ENCODE peak calls at places on chromosome 7, in ten cellular contexts. One of them, this sample, is unnamed.

GRCh38 chr7:80154656-80155325 is 20.2 kb downstream of the GNAI1 start:
- DNase-seq in A549: no peak
- DNase-seq in thyroid gland: no peak
- DNase-seq in HCT116: no peak
- DNase-seq in NB4: no peak
- DNase-seq in tibial nerve: no peak
- DNase-seq in right lobe of liver: no peak
- DNase-seq in uterus: no peak
- DNase-seq in transverse colon: no peak
- DNase-seq in endothelial cell of umbilical vein: peak; percentile 50
- DNase-seq in this sample: no peak

GRCh38 chr7:135981958-135982646 is 4.9 kb upstream of the MTPN start:
- DNase-seq in HCT116: no peak
- DNase-seq in right lobe of liver: no peak
- DNase-seq in thyroid gland: no peak
- DNase-seq in transverse colon: no peak
- DNase-seq in uterus: no peak
- DNase-seq in tibial nerve: no peak
- DNase-seq in A549: no peak
- DNase-seq in NB4: no peak
- DNase-seq in endothelial cell of umbilical vein: no peak
- DNase-seq in this sample: no peak

GRCh38 chr7:7641129-7641663 is 644 bp downstream of the UMAD1 start:
- DNase-seq in A549: no peak
- DNase-seq in NB4: no peak
- DNase-seq in tibial nerve: no peak
- DNase-seq in endothelial cell of umbilical vein: no peak
- DNase-seq in HCT116: peak; percentile 15
- DNase-seq in right lobe of liver: no peak
- DNase-seq in transverse colon: peak; percentile 11
- DNase-seq in thyroid gland: peak; percentile 6
- DNase-seq in uterus: no peak
- DNase-seq in this sample: no peak

GRCh38 chr7:90592036-90592435 is 4.1 kb upstream of the CDK14 start:
- DNase-seq in tibial nerve: no peak
- DNase-seq in transverse colon: no peak
- DNase-seq in endothelial cell of umbilical vein: peak; percentile 3
- DNase-seq in right lobe of liver: no peak
- DNase-seq in thyroid gland: no peak
- DNase-seq in HCT116: no peak
- DNase-seq in NB4: no peak
- DNase-seq in uterus: no peak
- DNase-seq in A549: no peak
- DNase-seq in this sample: no peak

GRCh38 chr7:131425992-131426391 is 98.3 kb downstream of the MKLN1 start:
- DNase-seq in tibial nerve: no peak
- DNase-seq in A549: no peak
- DNase-seq in uterus: no peak
- DNase-seq in right lobe of liver: no peak
- DNase-seq in NB4: no peak
- DNase-seq in thyroid gland: no peak
- DNase-seq in HCT116: no peak
- DNase-seq in transverse colon: no peak
- DNase-seq in endothelial cell of umbilical vein: no peak
- DNase-seq in this sample: no peak

GRCh38 chr7:4797858-4798705 is 22.7 kb downstream of the AP5Z1 start:
- DNase-seq in endothelial cell of umbilical vein: peak; percentile 30
- DNase-seq in HCT116: peak; percentile 16
- DNase-seq in transverse colon: peak; percentile 42
- DNase-seq in tibial nerve: peak; percentile 29
- DNase-seq in NB4: peak; percentile 74
- DNase-seq in right lobe of liver: peak; percentile 65
- DNase-seq in thyroid gland: peak; percentile 32
- DNase-seq in A549: peak; percentile 63
- DNase-seq in uterus: peak; percentile 63
- DNase-seq in this sample: no peak

GRCh38 chr7:42414961-42415505 is 178.0 kb upstream of the GLI3 start:
- DNase-seq in uterus: no peak
- DNase-seq in HCT116: no peak
- DNase-seq in thyroid gland: no peak
- DNase-seq in endothelial cell of umbilical vein: no peak
- DNase-seq in tibial nerve: no peak
- DNase-seq in NB4: no peak
- DNase-seq in right lobe of liver: no peak
- DNase-seq in transverse colon: no peak
- DNase-seq in A549: no peak
- DNase-seq in this sample: no peak

GRCh38 chr7:21898265-21898930 is 47.3 kb downstream of the CDCA7L start:
- DNase-seq in A549: no peak
- DNase-seq in thyroid gland: no peak
- DNase-seq in endothelial cell of umbilical vein: no peak
- DNase-seq in HCT116: no peak
- DNase-seq in tibial nerve: no peak
- DNase-seq in NB4: peak; percentile 69
- DNase-seq in uterus: no peak
- DNase-seq in right lobe of liver: no peak
- DNase-seq in transverse colon: no peak
- DNase-seq in this sample: no peak

GRCh38 chr7:80499350-80499955 is 12.4 kb downstream of the GNAT3 start:
- DNase-seq in HCT116: peak; percentile 87
- DNase-seq in A549: peak; percentile 81
- DNase-seq in uterus: peak; percentile 14
- DNase-seq in NB4: peak; percentile 42
- DNase-seq in transverse colon: no peak
- DNase-seq in right lobe of liver: no peak
- DNase-seq in thyroid gland: peak; percentile 56
- DNase-seq in tibial nerve: no peak
- DNase-seq in endothelial cell of umbilical vein: peak; percentile 61
- DNase-seq in this sample: peak; percentile 78

GRCh38 chr7:122442929-122443328 is 138.4 kb upstream of the FEZF1 start:
- DNase-seq in thyroid gland: no peak
- DNase-seq in A549: no peak
- DNase-seq in uterus: no peak
- DNase-seq in tibial nerve: no peak
- DNase-seq in right lobe of liver: no peak
- DNase-seq in HCT116: no peak
- DNase-seq in endothelial cell of umbilical vein: no peak
- DNase-seq in transverse colon: no peak
- DNase-seq in NB4: no peak
- DNase-seq in this sample: no peak

DNA sequence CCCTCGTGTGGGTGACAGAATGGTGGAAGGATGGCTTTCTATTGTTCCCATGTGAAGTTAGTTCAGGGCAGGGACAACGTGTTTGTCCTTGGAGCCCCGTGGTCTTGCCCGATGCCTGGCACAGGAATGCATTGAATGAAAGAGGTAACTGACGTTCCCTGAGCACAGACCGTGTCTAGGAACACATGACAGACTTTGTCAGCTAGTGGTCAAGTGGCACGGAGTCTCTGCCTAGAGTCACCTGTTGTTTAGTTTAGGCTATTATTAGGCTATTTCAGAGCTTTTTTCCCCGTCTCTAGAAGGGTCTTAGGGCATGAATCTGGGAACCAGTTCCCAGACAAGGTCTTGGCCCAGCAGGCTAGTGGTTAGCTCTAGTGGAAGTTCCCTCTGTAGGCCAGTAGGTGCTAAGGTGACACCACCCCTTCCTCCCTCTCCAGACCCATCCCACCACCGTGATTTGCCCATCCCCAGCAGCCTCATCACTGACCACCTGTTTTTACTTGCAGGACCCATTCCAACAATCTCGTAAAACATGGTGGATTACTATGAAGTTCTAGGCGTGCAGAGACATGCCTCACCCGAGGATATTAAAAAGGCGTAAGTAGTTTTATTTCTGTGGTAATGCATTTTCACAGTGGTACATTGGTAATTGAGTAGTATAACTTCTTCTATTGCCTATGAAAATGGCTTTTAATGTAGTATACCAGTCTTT is 21.4 kb downstream of the DNAJB6 start:
- DNase-seq in uterus: no peak
- DNase-seq in thyroid gland: peak; percentile 83
- DNase-seq in tibial nerve: no peak
- DNase-seq in right lobe of liver: no peak
- DNase-seq in transverse colon: no peak
- DNase-seq in endothelial cell of umbilical vein: no peak
- DNase-seq in HCT116: no peak
- DNase-seq in NB4: no peak
- DNase-seq in A549: no peak
- DNase-seq in this sample: peak; percentile 69
- TF ChIP-seq POLR2A in uterus: no peak
- TF ChIP-seq POLR2A in thyroid gland: peak; percentile 41
- TF ChIP-seq POLR2A in tibial nerve: no peak
- TF ChIP-seq POLR2A in right lobe of liver: no peak
- TF ChIP-seq POLR2A in transverse colon: no peak
- TF ChIP-seq POLR2A in endothelial cell of umbilical vein: no peak
- TF ChIP-seq POLR2A in HCT116: no peak
- TF ChIP-seq POLR2A in NB4: no peak
- TF ChIP-seq POLR2A in A549: no peak
- TF ChIP-seq POLR2A in this sample: peak; percentile 33

DNA sequence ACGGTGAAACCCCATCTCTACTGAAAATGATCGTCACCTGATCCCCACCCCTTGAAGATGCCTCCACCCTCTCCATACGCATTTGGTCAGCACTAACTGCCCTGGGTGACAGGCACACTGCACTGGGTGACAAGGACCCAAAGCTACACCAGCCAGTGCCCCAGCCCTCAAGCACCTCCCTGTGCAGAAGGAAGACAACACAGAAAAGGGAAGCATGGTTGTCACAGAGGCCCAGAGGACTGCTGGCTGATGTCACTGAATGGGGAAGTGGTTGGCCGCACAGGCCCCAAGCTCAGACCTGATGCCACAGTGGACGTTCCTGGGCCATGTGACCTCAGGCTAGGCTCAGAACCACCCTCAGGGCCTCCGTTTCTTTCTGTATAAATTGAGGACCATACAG is 4.2 kb upstream of the PILRA start:
- DNase-seq in uterus: no peak
- DNase-seq in endothelial cell of umbilical vein: no peak
- DNase-seq in right lobe of liver: peak; percentile 86
- DNase-seq in HCT116: no peak
- DNase-seq in thyroid gland: no peak
- DNase-seq in NB4: peak; percentile 99
- DNase-seq in tibial nerve: no peak
- DNase-seq in transverse colon: peak; percentile 75
- DNase-seq in A549: no peak
- DNase-seq in this sample: peak; percentile 31
- TF ChIP-seq POLR2A in uterus: no peak
- TF ChIP-seq POLR2A in endothelial cell of umbilical vein: no peak
- TF ChIP-seq POLR2A in right lobe of liver: no peak
- TF ChIP-seq POLR2A in HCT116: no peak
- TF ChIP-seq POLR2A in thyroid gland: no peak
- TF ChIP-seq POLR2A in NB4: peak; percentile 59
- TF ChIP-seq POLR2A in tibial nerve: no peak
- TF ChIP-seq POLR2A in transverse colon: no peak
- TF ChIP-seq POLR2A in A549: no peak
- TF ChIP-seq POLR2A in this sample: no peak

DNA sequence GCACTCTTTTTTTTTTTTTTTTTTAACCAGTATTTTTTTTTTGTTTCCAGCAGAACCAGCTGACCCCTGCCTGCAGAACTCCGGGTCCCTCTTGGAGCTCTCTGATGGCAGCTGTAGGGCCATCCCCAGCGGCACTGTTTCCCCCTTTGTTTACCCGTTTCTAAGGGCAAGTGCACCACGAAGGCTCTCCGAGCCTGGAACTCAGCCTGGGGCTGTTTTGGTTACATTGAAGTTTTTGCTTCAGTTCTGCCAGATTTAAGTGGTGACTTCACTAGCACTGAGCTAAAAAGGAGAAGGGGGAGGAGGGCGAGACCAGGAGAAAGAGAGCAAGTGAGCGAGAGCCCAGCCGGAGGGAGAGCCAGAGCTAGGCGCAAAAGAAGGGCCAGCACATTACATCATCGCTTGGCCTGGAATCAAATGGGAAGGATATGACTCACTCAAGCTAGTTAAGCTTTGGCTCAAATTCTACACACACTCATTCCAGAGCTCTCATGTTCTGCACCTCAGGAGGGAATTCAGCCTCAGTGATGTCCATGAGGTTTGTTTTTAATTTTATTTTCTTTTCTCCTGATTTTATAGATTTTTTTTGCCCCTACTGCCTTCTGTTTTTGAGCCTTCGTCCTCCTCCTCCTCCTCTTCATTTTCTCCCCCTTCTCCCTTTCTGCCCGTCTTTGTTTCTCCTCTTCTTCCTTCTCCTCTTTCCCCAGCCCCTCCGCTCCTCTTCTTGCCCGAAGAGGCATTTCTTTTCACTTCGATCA is 272.3 kb downstream of the TRIL start:
- DNase-seq in transverse colon: peak; percentile 87
- DNase-seq in NB4: peak; percentile 85
- DNase-seq in thyroid gland: peak; percentile 95
- DNase-seq in endothelial cell of umbilical vein: peak; percentile 99
- DNase-seq in uterus: peak; percentile 95
- DNase-seq in HCT116: peak; percentile 65
- DNase-seq in A549: peak; percentile 85
- DNase-seq in right lobe of liver: peak; percentile 77
- DNase-seq in tibial nerve: peak; percentile 89
- DNase-seq in this sample: peak; percentile 94
- TF ChIP-seq POLR2A in transverse colon: peak; percentile 67
- TF ChIP-seq POLR2A in NB4: no peak
- TF ChIP-seq POLR2A in thyroid gland: peak; percentile 54
- TF ChIP-seq POLR2A in endothelial cell of umbilical vein: peak; percentile 75
- TF ChIP-seq POLR2A in uterus: peak; percentile 73
- TF ChIP-seq POLR2A in HCT116: no peak
- TF ChIP-seq POLR2A in A549: no peak
- TF ChIP-seq POLR2A in right lobe of liver: peak; percentile 78
- TF ChIP-seq POLR2A in tibial nerve: peak; percentile 54
- TF ChIP-seq POLR2A in this sample: peak; percentile 80

GRCh38 chr7:157297071-157297638 is 39.6 kb upstream of the DNAJB6 start:
- DNase-seq in thyroid gland: no peak
- DNase-seq in right lobe of liver: no peak
- DNase-seq in HCT116: no peak
- DNase-seq in tibial nerve: no peak
- DNase-seq in endothelial cell of umbilical vein: no peak
- DNase-seq in A549: no peak
- DNase-seq in NB4: peak; percentile 9
- DNase-seq in uterus: no peak
- DNase-seq in transverse colon: no peak
- DNase-seq in this sample: no peak
- TF ChIP-seq POLR2A in thyroid gland: no peak
- TF ChIP-seq POLR2A in right lobe of liver: no peak
- TF ChIP-seq POLR2A in HCT116: no peak
- TF ChIP-seq POLR2A in tibial nerve: no peak
- TF ChIP-seq POLR2A in endothelial cell of umbilical vein: no peak
- TF ChIP-seq POLR2A in A549: no peak
- TF ChIP-seq POLR2A in NB4: no peak
- TF ChIP-seq POLR2A in uterus: no peak
- TF ChIP-seq POLR2A in transverse colon: no peak
- TF ChIP-seq POLR2A in this sample: no peak

GRCh38 chr7:102395958-102396709 is at the start of gene PRKRIP1:
- DNase-seq in uterus: peak; percentile 76
- DNase-seq in thyroid gland: peak; percentile 91
- DNase-seq in transverse colon: peak; percentile 89
- DNase-seq in endothelial cell of umbilical vein: peak; percentile 92
- DNase-seq in HCT116: peak; percentile 82
- DNase-seq in A549: peak; percentile 92
- DNase-seq in right lobe of liver: peak; percentile 87
- DNase-seq in tibial nerve: peak; percentile 66
- DNase-seq in NB4: peak; percentile 93
- DNase-seq in this sample: peak; percentile 85
- TF ChIP-seq POLR2A in uterus: peak; percentile 28
- TF ChIP-seq POLR2A in thyroid gland: peak; percentile 72
- TF ChIP-seq POLR2A in transverse colon: peak; percentile 68
- TF ChIP-seq POLR2A in endothelial cell of umbilical vein: peak; percentile 83
- TF ChIP-seq POLR2A in HCT116: no peak
- TF ChIP-seq POLR2A in A549: peak; percentile 8
- TF ChIP-seq POLR2A in right lobe of liver: peak; percentile 50
- TF ChIP-seq POLR2A in tibial nerve: peak; percentile 23
- TF ChIP-seq POLR2A in NB4: peak; percentile 68
- TF ChIP-seq POLR2A in this sample: peak; percentile 58

This sample was measured in gastrocnemius medialis.